ENCODE peak calls at places on chromosomes 13 and 19, in six cellular contexts. B, L, F, D, E and K are unnamed samples.

GRCh38 chr19:42098781-42099180 is 22.8 kb downstream of the ZNF574 start:
- DNase-seq in L (no peak), E (no peak), D (no peak), F (no peak), B (no peak), K (no peak)

GRCh38 chr13:65417953-65418352 is 1812.2 kb downstream of the PCDH9 start:
- DNase-seq in F (no peak), L (no peak), D (no peak), E (no peak), B (no peak), K (no peak)

GRCh38 chr13:106156468-106156867 is 379.0 kb downstream of the EFNB2 start:
- DNase-seq in D (no peak), B (no peak), E (no peak), F (no peak), L (no peak), K (no peak)

GRCh38 chr13:113970810-113971470 is 2.9 kb downstream of the C13orf46 start:
- DNase-seq in D (no peak), B (peak; percentile 94), L (peak; percentile 40), E (no peak), F (peak; percentile 86), K (peak; percentile 66)

GRCh38 chr13:109784590-109785140 is 1.7 kb downstream of the IRS2 start:
- DNase-seq in E (no peak), D (peak; percentile 85), L (peak; percentile 84), B (peak; percentile 81), F (peak; percentile 88), K (peak; percentile 59)

GRCh38 chr19:48683349-48683748 is 10.5 kb upstream of the NTN5 start:
- DNase-seq in E (no peak), D (no peak), L (no peak), B (peak; percentile 75), F (no peak), K (no peak)

GRCh38 chr19:39448271-39448670 is 2.9 kb downstream of the SUPT5H start:
- DNase-seq in L (peak; percentile 60), F (no peak), D (no peak), B (no peak), E (no peak), K (no peak)

GRCh38 chr13:29496241-29496712 is 99.2 kb downstream of the SLC7A1 start:
- DNase-seq in B (no peak), F (no peak), E (no peak), L (peak; percentile 59), D (no peak), K (no peak)

GRCh38 chr19:17004386-17004785 is 22.2 kb downstream of the CPAMD8 start:
- DNase-seq in E (no peak), F (no peak), B (no peak), D (no peak), L (no peak), K (no peak)

GRCh38 chr13:112990783-112991182 is 21.8 kb downstream of the MCF2L start:
- DNase-seq in B (no peak), L (peak; percentile 81), E (no peak), F (no peak), D (no peak), K (no peak)

GRCh38 chr19:16289594-16289993 is 35.0 kb upstream of the KLF2 start:
- DNase-seq in E (no peak), F (no peak), L (no peak), D (no peak), B (no peak), K (no peak)

GRCh38 chr19:16901491-16902175 is 12.8 kb downstream of the F2RL3 start:
- DNase-seq in D (no peak), B (no peak), F (no peak), E (no peak), L (no peak), K (no peak)

GRCh38 chr13:93388701-93389100 is 162.1 kb downstream of the GPC6 start:
- DNase-seq in D (no peak), L (no peak), B (no peak), F (no peak), E (no peak), K (no peak)

GRCh38 chr13:20684041-20684440 is 19.5 kb upstream of the IL17D start:
- DNase-seq in E (no peak), F (no peak), B (no peak), L (no peak), D (no peak), K (no peak)

GRCh38 chr19:39951065-39951650 is 16.7 kb upstream of the FCGBP start:
- DNase-seq in B (no peak), L (no peak), D (no peak), F (no peak), E (no peak), K (no peak)

GRCh38 chr13:74778087-74778486 is 643.9 kb upstream of the KLF12 start:
- DNase-seq in B (no peak), L (no peak), E (no peak), D (no peak), F (no peak), K (no peak)

GRCh38 chr13:113845723-113846638 is 17.9 kb downstream of the GAS6 start:
- DNase-seq in L (no peak), E (no peak), B (no peak), F (no peak), D (no peak), K (no peak)

GRCh38 chr13:75876371-75877050 is 240.4 kb downstream of the LMO7 start:
- DNase-seq in E (no peak), L (peak; percentile 72), D (peak; percentile 45), B (peak; percentile 62), F (peak; percentile 67), K (no peak)

GRCh38 chr13:23889598-23890224 is 511 bp upstream of the MIPEP start:
- DNase-seq in F (no peak), L (no peak), D (no peak), E (no peak), B (no peak), K (no peak)

GRCh38 chr19:3336680-3337523 is 29.5 kb upstream of the NFIC start:
- DNase-seq in L (peak; percentile 91), E (no peak), D (peak; percentile 95), F (peak; percentile 99), B (peak; percentile 99), K (peak; percentile 77)

GRCh38 chr13:74040200-74040599 is 94.0 kb downstream of the KLF12 start:
- DNase-seq in L (peak; percentile 77), E (no peak), F (no peak), B (peak; percentile 38), D (peak; percentile 32), K (no peak)

GRCh38 chr19:29680447-29680846 is 15.2 kb downstream of the PLEKHF1 start:
- DNase-seq in E (peak; percentile 35), F (no peak), D (no peak), B (peak; percentile 25), L (peak; percentile 95), K (no peak)

GRCh38 chr19:41219924-41220567 is 1.0 kb downstream of the AXL start:
- DNase-seq in D (peak; percentile 49), F (peak; percentile 83), B (no peak), L (peak; percentile 52), E (no peak), K (peak; percentile 91)

GRCh38 chr19:29587518-29587986 is 18.5 kb upstream of the POP4 start:
- DNase-seq in L (peak; percentile 77), F (no peak), B (no peak), E (no peak), D (no peak), K (no peak)

GRCh38 chr19:51163257-51163656 is 21.2 kb downstream of the SIGLEC7 start:
- DNase-seq in F (no peak), D (no peak), L (no peak), E (no peak), B (peak; percentile 21), K (peak; percentile 59)

GRCh38 chr13:74077375-74077774 is 56.8 kb downstream of the KLF12 start:
- DNase-seq in E (no peak), B (no peak), L (no peak), D (no peak), F (no peak), K (no peak)

GRCh38 chr13:112254900-112255299 is 121.3 kb upstream of the SPACA7 start:
- DNase-seq in F (no peak), L (no peak), B (no peak), D (no peak), E (no peak), K (no peak)

GRCh38 chr13:22757530-22758120 is 423.2 kb upstream of the SGCG start:
- DNase-seq in E (no peak), D (no peak), B (no peak), F (no peak), L (no peak), K (no peak)

GRCh38 chr19:18420931-18421330 is 1.7 kb downstream of the SSBP4 start:
- DNase-seq in L (no peak), E (no peak), B (no peak), D (no peak), F (no peak), K (no peak)

GRCh38 chr19:18419699-18420460 is 682 bp downstream of the SSBP4 start:
- DNase-seq in F (no peak), E (no peak), B (peak; percentile 48), D (peak; percentile 40), L (peak; percentile 79), K (no peak)

GRCh38 chr19:18418034-18418724 is 1.0 kb upstream of the SSBP4 start:
- DNase-seq in L (peak; percentile 46), B (no peak), E (no peak), F (no peak), D (peak; percentile 60), K (no peak)

GRCh38 chr19:18418725-18419194 is 438 bp upstream of the SSBP4 start:
- DNase-seq in E (no peak), D (peak; percentile 64), F (no peak), B (peak; percentile 44), L (peak; percentile 71), K (no peak)

GRCh38 chr19:18419195-18419698 is at the start of gene SSBP4:
- DNase-seq in F (no peak), B (peak; percentile 70), E (no peak), D (peak; percentile 60), L (peak; percentile 79), K (no peak)
- TF ChIP-seq CTCF in F (no peak), B (peak; percentile 49), E (peak; percentile 48), D (no peak), L (peak; percentile 68), K (no peak)

DNA sequence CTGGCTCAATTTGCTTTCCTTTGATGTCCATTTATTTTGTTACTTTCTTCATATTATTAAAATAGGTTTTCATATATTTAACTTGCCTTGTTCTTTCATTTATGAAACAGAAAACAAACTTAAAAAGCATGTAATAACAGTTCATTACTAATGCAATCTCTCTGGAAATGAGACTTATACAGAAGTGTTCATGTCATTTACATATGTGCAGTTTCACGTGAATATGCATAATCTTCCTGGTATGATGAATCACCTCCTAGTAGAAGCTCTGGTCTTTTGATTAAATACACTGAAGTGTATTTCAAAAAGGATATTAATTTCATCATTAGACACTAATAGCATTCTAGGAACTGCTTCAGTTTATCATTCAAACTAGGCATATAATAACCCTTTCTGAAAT is 4.3 kb downstream of the AMER2 start:
- DNase-seq in D (no peak), B (no peak), E (no peak), L (no peak), F (no peak), K (no peak)
- TF ChIP-seq POLR2A in D (no peak), B (no peak), E (no peak), L (no peak), F (no peak), K (no peak)

GRCh38 chr13:53137777-53138176 is 109.2 kb downstream of the OLFM4 start:
- DNase-seq in L (no peak), D (no peak), F (no peak), E (no peak), B (peak; percentile 25), K (peak; percentile 22)
- H3K4me3 ChIP-seq in L (no peak overlapping the region), D (no peak overlapping the region), F (no peak overlapping the region), E (no peak overlapping the region), B (no peak overlapping the region), K (no peak overlapping the region)

GRCh38 chr13:46146898-46147297 is 35.1 kb downstream of the LCP1 start:
- DNase-seq in F (no peak), B (no peak), L (no peak), E (no peak), D (peak; percentile 41), K (no peak)
- TF ChIP-seq CTCF in F (no peak), B (no peak), L (no peak), E (no peak), D (peak; percentile 59), K (no peak)